ENCODE peak calls at places on chromosome 7, in ten cellular contexts. A is transverse colon, Q is heart left ventricle, P is A549, N is body of pancreas, R is spleen, T is breast epithelium, B is esophagus muscularis mucosa, W is suprapubic skin, J is sigmoid colon. C is an unnamed sample.

GRCh38 chr7:116327751-116328150 is 117.4 kb downstream of the TES start:
- DNase-seq in B (no peak), W (no peak), J (no peak), R (no peak), A (no peak), Q (no peak), T (no peak), P (no peak), N (no peak), C (no peak)

GRCh38 chr7:97401398-97401797 is 283.9 kb downstream of the SDHAF3 start:
- DNase-seq in W (no peak), J (no peak), T (no peak), P (no peak), B (no peak), Q (no peak), R (no peak), N (no peak), A (no peak), C (no peak)

GRCh38 chr7:108164946-108165345 is 34.8 kb upstream of the LAMB4 start:
- DNase-seq in J (no peak), N (no peak), Q (no peak), W (no peak), P (no peak), T (no peak), A (no peak), B (no peak), R (no peak), C (no peak)

GRCh38 chr7:32228601-32229000 is 158.4 kb upstream of the PDE1C start:
- DNase-seq in Q (no peak), J (no peak), B (no peak), P (no peak), R (no peak), N (no peak), A (no peak), W (no peak), T (no peak), C (no peak)

GRCh38 chr7:42981595-42981994 is 49.4 kb downstream of the MRPL32 start:
- DNase-seq in N (no peak), R (no peak), A (no peak), T (no peak), P (no peak), J (no peak), B (no peak), Q (no peak), W (no peak), C (no peak)

GRCh38 chr7:22296265-22296566 is 60.7 kb downstream of the RAPGEF5 start:
- DNase-seq in N (no peak), R (no peak), P (no peak), Q (no peak), T (no peak), A (no peak), J (no peak), W (no peak), B (no peak), C (no peak)

GRCh38 chr7:80357530-80357929 is 154.3 kb downstream of the GNAT3 start:
- DNase-seq in B (no peak), N (no peak), R (no peak), P (no peak), A (no peak), W (no peak), J (no peak), Q (no peak), T (no peak), C (no peak)

GRCh38 chr7:152354061-152354460 is 81.7 kb downstream of the KMT2C start:
- DNase-seq in J (no peak), A (no peak), N (no peak), W (no peak), R (no peak), P (no peak), Q (no peak), T (no peak), B (no peak), C (no peak)

DNA sequence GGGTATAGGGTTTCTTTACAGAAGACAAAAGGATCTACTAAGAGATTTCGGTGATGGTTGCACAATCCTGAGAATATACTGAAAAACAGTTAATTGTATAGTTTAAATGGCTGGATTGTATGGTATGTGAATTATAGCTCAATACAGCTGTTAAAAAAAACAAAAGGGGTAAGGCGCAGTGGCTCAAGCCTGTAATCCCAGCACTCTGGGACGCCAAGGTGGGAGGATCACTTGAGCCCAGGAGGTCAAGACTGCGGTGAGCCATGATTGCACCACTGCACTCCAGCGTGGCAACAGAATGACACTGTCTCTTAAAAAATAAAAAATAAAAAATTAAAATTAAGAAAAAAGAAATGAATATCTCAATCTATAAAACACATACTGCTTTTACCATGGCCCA is 18.5 kb downstream of the ESYT2 start:
- DNase-seq in N (no peak), R (no peak), Q (no peak), J (no peak), A (no peak), P (no peak), T (no peak), B (no peak), W (no peak), C (no peak)
- H3K27ac ChIP-seq in N (no peak overlapping the region), R (no peak overlapping the region), Q (peak overlapping the region; percentile 8), J (peak overlapping the region; percentile 84), A (peak overlapping the region; percentile 78), P (peak overlapping the region; percentile 89), T (peak overlapping the region; percentile 86), B (peak overlapping the region; percentile 84), W (peak overlapping the region; percentile 76), C (peak overlapping the region; percentile 64)

DNA sequence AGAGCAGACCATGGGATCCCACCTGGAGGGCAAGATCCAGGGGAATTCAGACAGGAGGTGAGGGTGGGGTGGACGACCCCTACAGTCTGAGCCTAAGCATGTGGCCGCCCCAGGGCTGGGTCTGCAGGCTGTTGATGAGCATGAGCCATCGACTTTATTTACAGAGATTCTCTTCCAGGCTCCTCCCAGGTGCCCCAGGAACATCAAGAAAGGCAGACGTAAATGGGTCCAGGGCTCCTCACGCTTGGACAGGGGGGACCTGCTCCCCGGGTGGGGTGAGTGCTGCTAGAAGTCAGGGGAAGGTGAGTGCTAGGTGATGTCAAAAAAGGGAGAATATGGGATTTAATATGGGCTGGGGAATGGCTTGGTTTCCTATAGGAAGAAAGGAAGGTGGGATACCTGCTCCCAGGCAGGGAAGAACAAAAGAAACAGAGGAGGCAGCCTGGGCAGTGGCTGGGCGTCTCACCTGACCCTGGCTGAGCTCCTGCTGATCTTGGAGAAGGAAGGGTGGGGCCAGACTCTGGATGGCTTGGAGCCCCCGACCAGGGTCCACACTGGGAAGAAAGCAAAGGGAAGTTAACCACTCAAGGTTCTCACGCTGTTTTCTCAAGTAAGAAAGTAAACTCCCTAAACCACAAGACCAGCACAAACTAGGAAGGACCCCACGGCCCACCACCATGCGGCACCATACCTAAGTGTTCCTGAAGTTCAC is 162.1 kb upstream of the SHH start:
- DNase-seq in B (no peak), P (no peak), T (peak; percentile 33), J (peak; percentile 49), R (peak; percentile 50), A (no peak), N (no peak), Q (no peak), W (peak; percentile 32), C (no peak)
- TF ChIP-seq POLR2A in B (no peak), P (no peak), T (no peak), J (no peak), R (no peak), A (no peak), N (no peak), Q (no peak), W (no peak), C (no peak)

DNA sequence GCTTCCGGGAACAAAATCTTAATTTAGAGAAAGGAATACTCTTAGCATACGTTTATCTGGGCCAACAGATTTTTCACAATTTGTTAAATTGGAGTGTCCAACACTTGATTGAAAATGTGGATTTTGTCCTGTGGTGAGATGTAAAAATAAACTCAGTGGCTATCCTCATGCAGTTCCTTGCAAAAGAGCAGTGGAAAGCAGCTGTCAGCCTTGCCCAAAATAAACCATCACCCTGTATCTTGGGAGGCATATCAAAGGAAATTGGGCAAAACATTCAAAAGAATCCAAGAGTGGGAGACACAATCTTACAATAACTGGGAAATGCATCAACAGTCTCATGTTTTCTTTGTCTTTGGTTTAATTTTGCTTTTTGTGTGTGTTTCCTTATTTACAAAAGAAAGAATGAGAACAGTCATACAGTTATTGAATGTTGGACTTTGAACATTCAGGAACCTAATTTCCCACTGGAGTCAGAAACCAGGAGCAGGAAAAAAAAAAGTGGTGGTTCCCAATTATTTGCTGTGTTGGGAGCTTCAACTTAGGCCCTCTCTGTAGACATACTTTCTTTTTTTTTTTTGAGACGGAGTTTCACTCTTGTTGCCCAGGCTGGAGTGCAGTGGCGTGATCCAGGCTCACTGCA is 44.4 kb upstream of the DGKI start:
- DNase-seq in T (no peak), B (no peak), J (no peak), P (no peak), N (no peak), W (no peak), Q (no peak), A (no peak), R (no peak), C (no peak)
- H3K27ac ChIP-seq in T (no peak overlapping the region), B (no peak overlapping the region), J (peak overlapping the region; percentile 26), P (no peak overlapping the region), N (no peak overlapping the region), W (no peak overlapping the region), Q (peak overlapping the region; percentile 52), A (no peak overlapping the region), R (no peak overlapping the region), C (no peak overlapping the region)

GRCh38 chr7:148991536-148991935 is 36.8 kb downstream of the PDIA4 start:
- DNase-seq in B (no peak), W (no peak), T (no peak), Q (no peak), A (no peak), J (no peak), R (no peak), P (no peak), N (no peak), C (no peak)

GRCh38 chr7:148986737-148987009 is 41.6 kb downstream of the PDIA4 start:
- DNase-seq in P (no peak), N (no peak), Q (no peak), R (no peak), T (no peak), W (no peak), A (no peak), J (no peak), B (no peak), C (no peak)

GRCh38 chr7:148987751-148988512 is 40.4 kb downstream of the PDIA4 start:
- DNase-seq in N (peak; percentile 30), J (no peak), W (no peak), A (no peak), R (peak; percentile 75), Q (no peak), T (no peak), B (no peak), P (no peak), C (no peak)

GRCh38 chr7:148983220-148984146 is 44.8 kb downstream of the PDIA4 start:
- DNase-seq in B (no peak), Q (peak; percentile 71), P (peak; percentile 59), R (peak; percentile 89), J (no peak), N (peak; percentile 50), W (peak; percentile 80), T (no peak), A (peak; percentile 48), C (peak; percentile 54)

DNA sequence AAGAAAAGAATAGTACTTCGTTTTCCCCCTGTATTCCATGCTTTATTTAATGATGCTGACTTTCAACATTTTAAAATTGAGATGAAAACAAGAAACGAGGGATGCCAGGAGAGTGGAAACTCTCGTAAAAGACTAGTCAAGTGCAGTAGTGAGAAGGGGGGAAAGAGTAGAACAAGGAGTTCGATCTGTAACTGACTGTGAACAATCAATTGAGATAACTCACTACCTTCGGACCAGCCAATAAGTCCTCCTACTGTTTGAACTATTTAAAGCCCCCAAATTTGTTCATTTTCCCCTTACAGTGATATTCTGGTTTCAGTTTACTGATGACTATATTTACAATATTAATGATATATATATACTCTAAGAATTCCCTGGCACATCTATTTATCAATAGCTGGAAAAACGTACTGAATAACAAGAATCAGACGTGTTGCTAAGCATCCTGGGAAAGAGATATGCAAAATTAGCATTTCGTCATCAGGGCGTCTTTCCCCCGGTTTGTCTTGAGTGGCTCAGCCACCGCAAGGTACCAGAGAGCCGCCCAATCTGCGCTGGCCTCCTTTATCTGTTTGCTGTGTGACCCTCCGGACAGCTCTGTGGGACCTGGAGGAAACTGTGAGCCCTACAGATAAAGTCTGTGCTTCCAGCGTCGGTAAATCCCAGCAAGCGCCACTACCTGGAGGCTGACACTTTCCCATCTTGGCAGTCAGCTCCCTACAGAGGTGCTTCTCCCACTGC is 41.1 kb downstream of the PDIA4 start:
- DNase-seq in W (peak; percentile 90), J (peak; percentile 94), A (peak; percentile 87), R (peak; percentile 92), P (peak; percentile 89), T (peak; percentile 70), Q (peak; percentile 80), N (peak; percentile 91), B (peak; percentile 96), C (peak; percentile 90)
- TF ChIP-seq POLR2A in W (no peak), J (no peak), A (no peak), R (no peak), P (peak; percentile 46), T (no peak), Q (peak; percentile 37), N (no peak), B (no peak), C (peak; percentile 33)

C was measured in uterus.